ENCODE peak calls at places on chromosomes 6 and 20, in eight cellular contexts. U is AG04450, Q is AG04449, T is foreskin fibroblast, A is stomach, G is thoracic aorta, I is body of pancreas, F is ovary. J is an unnamed sample.

GRCh38 chr6:89436226-89436625 is 3.3 kb downstream of the ANKRD6 start:
- DNase-seq in A (no peak), F (no peak), I (no peak), U (no peak), G (no peak), Q (no peak), T (no peak), J (no peak)

GRCh38 chr6:2852921-2853322 is 11.3 kb upstream of the SERPINB1 start:
- DNase-seq in F (no peak), I (no peak), G (no peak), A (no peak), T (no peak), Q (no peak), U (no peak), J (no peak)

GRCh38 chr6:139373928-139374356 is 506 bp downstream of the CITED2 start:
- DNase-seq in Q (no peak), F (no peak), T (no peak), A (no peak), G (no peak), U (no peak), I (no peak), J (no peak)

GRCh38 chr20:35539756-35540212 is 2.1 kb upstream of the ERGIC3 start:
- DNase-seq in A (peak), Q (no peak), I (peak), T (no peak), F (no peak), U (no peak), G (no peak), J (no peak)

GRCh38 chr6:151387581-151387980 is 3.8 kb downstream of the ZBTB2 start:
- DNase-seq in G (no peak), A (no peak), I (no peak), T (peak), F (no peak), Q (peak), U (peak), J (no peak)

GRCh38 chr20:5570442-5570841 is 179.8 kb upstream of the SHLD1 start:
- DNase-seq in I (no peak), T (no peak), G (no peak), Q (no peak), U (no peak), A (no peak), F (no peak), J (no peak)

GRCh38 chr20:57071283-57071701 is 195.1 kb downstream of the BMP7 start:
- DNase-seq in A (no peak), T (no peak), G (no peak), U (no peak), F (no peak), I (no peak), Q (no peak), J (no peak)

GRCh38 chr6:132764370-132764769 is 6.7 kb upstream of the VNN2 start:
- DNase-seq in T (peak), I (peak), A (peak), U (peak), F (no peak), Q (peak), G (no peak), J (peak)

GRCh38 chr6:87706187-87706966 is 4.3 kb upstream of the AKIRIN2 start:
- DNase-seq in A (no peak), I (no peak), Q (peak), T (peak), F (no peak), U (no peak), G (no peak), J (no peak)

GRCh38 chr6:79453558-79454042 is 83.6 kb downstream of the LCA5 start:
- DNase-seq in U (no peak), T (peak), G (no peak), F (no peak), A (no peak), Q (no peak), I (no peak), J (no peak)

GRCh38 chr6:119035459-119035858 is 43.0 kb downstream of the FAM184A start:
- DNase-seq in I (no peak), G (no peak), T (no peak), F (no peak), A (no peak), Q (no peak), U (no peak), J (no peak)
- TF ChIP-seq CTCF in I (no peak), G (no peak), T (no peak), F (no peak), A (no peak), Q (no peak), U (no peak), J (no peak)

GRCh38 chr20:16404640-16405039 is 168.6 kb downstream of the KIF16B start:
- DNase-seq in U (no peak), G (no peak), I (no peak), F (no peak), A (no peak), Q (no peak), T (no peak), J (no peak)

GRCh38 chr20:16400249-16400648 is 173.0 kb downstream of the KIF16B start:
- DNase-seq in I (no peak), G (no peak), T (no peak), F (no peak), U (no peak), Q (no peak), A (no peak), J (no peak)

GRCh38 chr20:16407251-16408067 is 165.8 kb downstream of the KIF16B start:
- DNase-seq in Q (no peak), A (no peak), U (no peak), T (no peak), F (no peak), I (no peak), G (no peak), J (no peak)

GRCh38 chr20:16405254-16405653 is 168.0 kb downstream of the KIF16B start:
- DNase-seq in Q (no peak), T (no peak), A (no peak), U (no peak), G (no peak), F (no peak), I (no peak), J (no peak)

GRCh38 chr20:16404171-16404570 is 169.1 kb downstream of the KIF16B start:
- DNase-seq in A (no peak), Q (no peak), G (no peak), F (no peak), I (no peak), T (no peak), U (no peak), J (no peak)
- TF ChIP-seq CTCF in A (no peak), Q (no peak), G (no peak), F (no peak), I (no peak), T (no peak), U (no peak), J (no peak)

GRCh38 chr6:153814136-153814535 is 224.9 kb upstream of the OPRM1 start:
- DNase-seq in G (no peak), F (no peak), A (no peak), T (no peak), Q (no peak), I (no peak), U (no peak), J (no peak)
- TF ChIP-seq CTCF in G (no peak), F (no peak), A (no peak), T (no peak), Q (no peak), I (no peak), U (no peak), J (no peak)

DNA sequence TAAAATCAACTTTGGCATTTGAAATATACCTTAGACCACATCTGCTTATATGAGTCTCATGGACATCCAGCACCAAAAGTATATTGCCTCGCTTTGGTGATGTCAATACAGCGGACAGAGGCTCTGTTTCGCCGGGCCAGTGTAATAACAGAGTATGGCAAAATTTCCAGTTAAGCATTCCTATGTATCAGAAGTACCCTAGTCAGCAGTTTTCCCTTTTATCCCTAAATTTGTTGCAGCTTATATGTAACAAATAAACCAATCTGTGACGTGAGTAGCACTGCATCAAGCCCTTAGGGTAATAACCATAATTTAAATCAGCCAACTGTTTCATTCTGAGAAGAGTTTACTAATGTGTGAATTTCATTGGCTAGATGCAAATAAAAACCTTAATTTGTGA is 585.5 kb upstream of the ADGRB3 start:
- DNase-seq in Q (no peak), F (no peak), G (no peak), I (no peak), A (no peak), T (no peak), U (no peak), J (no peak)
- TF ChIP-seq CTCF in Q (no peak), F (no peak), G (no peak), I (no peak), A (no peak), T (no peak), U (no peak), J (no peak)

GRCh38 chr6:120671519-120671918 is 662.8 kb downstream of the TBC1D32 start:
- DNase-seq in F (no peak), I (no peak), T (no peak), U (no peak), Q (no peak), A (no peak), G (no peak), J (no peak)
- TF ChIP-seq CTCF in F (no peak), I (no peak), T (no peak), U (no peak), Q (no peak), A (no peak), G (no peak), J (no peak)

GRCh38 chr6:54698974-54699373 is 147.6 kb upstream of the FAM83B start:
- DNase-seq in U (no peak), A (no peak), T (no peak), G (no peak), I (no peak), Q (no peak), F (no peak), J (no peak)

GRCh38 chr6:54695815-54696214 is 150.8 kb upstream of the FAM83B start:
- DNase-seq in U (no peak), A (no peak), G (no peak), I (no peak), T (no peak), Q (no peak), F (no peak), J (no peak)

GRCh38 chr6:54694928-54695532 is 151.5 kb upstream of the FAM83B start:
- DNase-seq in Q (no peak), U (no peak), A (no peak), I (no peak), T (no peak), G (no peak), F (no peak), J (no peak)

GRCh38 chr6:54700158-54700557 is 146.4 kb upstream of the FAM83B start:
- DNase-seq in I (no peak), A (no peak), T (no peak), U (no peak), G (no peak), F (no peak), Q (no peak), J (no peak)

DNA sequence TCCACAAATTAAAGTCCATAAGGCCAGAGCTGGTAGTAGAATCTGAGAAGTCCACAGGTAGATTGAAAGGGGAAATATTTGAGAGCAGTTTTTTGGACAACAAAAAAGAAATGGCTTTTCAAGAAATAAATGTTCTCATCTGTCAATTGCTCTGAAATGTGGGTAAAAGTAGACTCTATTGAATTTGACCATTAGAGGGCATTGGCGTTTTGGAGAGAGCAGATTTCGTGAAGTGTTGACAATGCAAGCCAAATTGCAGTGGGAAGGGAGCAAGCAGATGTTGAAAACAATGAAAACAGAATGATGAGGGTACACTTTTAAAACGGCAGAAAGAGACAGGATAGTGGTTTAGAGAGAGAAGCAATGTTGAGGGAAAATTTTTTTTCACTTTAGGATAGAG is 149.1 kb upstream of the FAM83B start:
- DNase-seq in T (no peak), Q (no peak), U (peak), I (no peak), G (no peak), A (no peak), F (no peak), J (no peak)
- TF ChIP-seq CTCF in T (peak), Q (peak), U (peak), I (peak), G (no peak), A (no peak), F (no peak), J (peak)